ENCODE peak calls at places on chromosomes 5 and 9, in four cellular contexts. N, Y, E and D are unnamed samples.

GRCh38 chr9:78695521-78695920 is 398.6 kb downstream of the PSAT1 start:
- DNase-seq in E (peak; percentile 6), N (no peak), Y (no peak), D (no peak)

GRCh38 chr5:155092318-155092717 is 78.8 kb downstream of the KIF4B start:
- DNase-seq in N (no peak), Y (no peak), E (no peak), D (no peak)

GRCh38 chr5:160271396-160271795 is 41.0 kb downstream of the CCNJL start:
- DNase-seq in N (peak; percentile 55), E (no peak), Y (no peak), D (no peak)

GRCh38 chr5:53479656-53480473 is 564 bp upstream of the FST start:
- DNase-seq in E (peak; percentile 33), N (peak; percentile 66), Y (peak; percentile 26), D (peak; percentile 61)

GRCh38 chr5:1002836-1003235 is 5.8 kb upstream of the NKD2 start:
- DNase-seq in N (no peak), Y (no peak), E (no peak), D (no peak)

GRCh38 chr5:125342938-125343401 is 596.5 kb upstream of the ZNF608 start:
- DNase-seq in N (no peak), E (no peak), Y (no peak), D (no peak)

GRCh38 chr5:59863777-59864176 is 29.7 kb downstream of the PDE4D start:
- DNase-seq in E (no peak), N (no peak), Y (no peak), D (no peak)

GRCh38 chr9:72255546-72255925 is 106.3 kb downstream of the GDA start:
- DNase-seq in N (no peak), Y (no peak), E (no peak), D (no peak)

GRCh38 chr9:127968046-127968445 is 12.7 kb downstream of the EEIG1 start:
- DNase-seq in N (no peak), E (no peak), Y (no peak), D (no peak)

GRCh38 chr5:151581841-151582583 is 9.1 kb downstream of the FAT2 start:
- DNase-seq in E (no peak), N (no peak), Y (no peak), D (no peak)

GRCh38 chr9:127828262-127829031 is 25.8 kb downstream of the FPGS start:
- DNase-seq in E (peak; percentile 82), Y (no peak), N (peak; percentile 90), D (peak; percentile 78)

GRCh38 chr5:139481580-139482049 is 943 bp downstream of the STING1 start:
- DNase-seq in N (no peak), Y (no peak), E (peak; percentile 31), D (no peak)

GRCh38 chr5:76804266-76804665 is 14.6 kb upstream of the F2RL1 start:
- DNase-seq in Y (no peak), N (no peak), E (no peak), D (no peak)

GRCh38 chr9:19781240-19781639 is 7.6 kb downstream of the SLC24A2 start:
- DNase-seq in N (no peak), Y (no peak), E (no peak), D (no peak)

GRCh38 chr9:86749530-86750275 is 197.6 kb downstream of the GAS1 start:
- DNase-seq in N (peak; percentile 28), E (no peak), Y (no peak), D (no peak)

GRCh38 chr5:156182174-156182967 is 144.6 kb upstream of the SGCD start:
- DNase-seq in Y (no peak), N (no peak), E (no peak), D (no peak)

GRCh38 chr5:178208540-178209227 is 4.4 kb downstream of the HNRNPAB start:
- DNase-seq in N (no peak), Y (no peak), E (no peak), D (no peak)

GRCh38 chr5:167294861-167295685 is 996.4 kb upstream of the WWC1 start:
- DNase-seq in N (no peak), E (no peak), Y (no peak), D (no peak)

GRCh38 chr5:80865547-80865946 is 94.6 kb upstream of the RASGRF2 start:
- DNase-seq in Y (no peak), E (no peak), N (no peak), D (no peak)

GRCh38 chr5:169161022-169161680 is 139.8 kb downstream of the SLIT3 start:
- DNase-seq in Y (no peak), N (peak; percentile 93), E (peak; percentile 64), D (peak; percentile 44)

GRCh38 chr9:131087354-131087893 is 8.9 kb upstream of the AIF1L start:
- DNase-seq in E (no peak), N (no peak), Y (no peak), D (no peak)

GRCh38 chr5:148808864-148809642 is 17.4 kb upstream of the ADRB2 start:
- DNase-seq in N (peak; percentile 40), Y (peak; percentile 68), E (peak; percentile 38), D (no peak)

GRCh38 chr9:93725382-93725781 is 149.0 kb downstream of the PHF2 start:
- DNase-seq in N (no peak), E (no peak), Y (no peak), D (no peak)

GRCh38 chr9:5719546-5719945 is 90.6 kb downstream of the RIC1 start:
- DNase-seq in Y (no peak), E (no peak), N (no peak), D (no peak)

GRCh38 chr5:69213513-69214215 is 21.0 kb upstream of the CDK7 start:
- DNase-seq in Y (no peak), E (no peak), N (no peak), D (no peak)

GRCh38 chr5:37807902-37808301 is 31.9 kb downstream of the GDNF start:
- DNase-seq in Y (no peak), E (no peak), N (no peak), D (no peak)

GRCh38 chr9:16335788-16336580 is 534.5 kb downstream of the BNC2 start:
- DNase-seq in N (no peak), Y (no peak), E (peak; percentile 59), D (no peak)

GRCh38 chr5:173496129-173496882 is 120.1 kb downstream of the BOD1 start:
- DNase-seq in N (no peak), Y (no peak), E (peak; percentile 71), D (no peak)

GRCh38 chr9:26954050-26954508 is 2.1 kb upstream of the IFT74 start:
- DNase-seq in E (no peak), Y (no peak), N (no peak), D (no peak)

GRCh38 chr5:150780180-150780692 is 1.7 kb downstream of the SMIM3 start:
- DNase-seq in E (peak; percentile 73), N (no peak), Y (peak; percentile 26), D (no peak)

GRCh38 chr5:1014781-1015221 is 6.2 kb downstream of the NKD2 start:
- DNase-seq in Y (no peak), N (no peak), E (no peak), D (no peak)

GRCh38 chr9:135225619-135226228 is 138.3 kb downstream of the OLFM1 start:
- DNase-seq in N (no peak), E (no peak), Y (no peak), D (no peak)

GRCh38 chr5:109152565-109152964 is 257.2 kb downstream of the PJA2 start:
- DNase-seq in E (no peak), Y (no peak), N (no peak), D (no peak)

GRCh38 chr5:122151640-122152039 is 22.3 kb downstream of the ZNF474 start:
- DNase-seq in E (no peak), Y (no peak), N (no peak), D (no peak)

GRCh38 chr9:15543033-15543791 is 9.6 kb upstream of the CCDC171 start:
- DNase-seq in Y (no peak), N (no peak), E (no peak), D (no peak)

GRCh38 chr9:20683351-20684034 is 566 bp upstream of the FOCAD start:
- DNase-seq in Y (peak; percentile 7), E (peak; percentile 68), N (peak; percentile 1), D (no peak)

GRCh38 chr5:33816791-33817190 is 75.0 kb downstream of the ADAMTS12 start:
- DNase-seq in N (no peak), Y (no peak), E (no peak), D (no peak)

GRCh38 chr5:84474126-84474525 is 89.4 kb upstream of the EDIL3 start:
- DNase-seq in E (no peak), Y (no peak), N (no peak), D (no peak)

GRCh38 chr5:115815693-115816225 is 700 bp downstream of the CDO1 start:
- DNase-seq in Y (peak; percentile 27), E (no peak), N (peak; percentile 55), D (peak; percentile 8)

GRCh38 chr5:26192496-26192895 is 845.9 kb downstream of the CDH9 start:
- DNase-seq in E (no peak), Y (no peak), N (no peak), D (no peak)